ENCODE peak calls at places on chromosomes 7 and 10, in six cellular contexts. O is K562, J is GM12878, K is HepG2, E is GM12891, C is H1. F is an unnamed sample.

GRCh38 chr7:98856021-98856422 is 13.8 kb downstream of the TMEM130 start:
- DNase-seq in K (no peak), E (no peak), O (no peak), C (no peak), J (no peak), F (no peak)

GRCh38 chr7:134533288-134533771 is 6.0 kb downstream of the AKR1B10 start:
- DNase-seq in O (no peak), J (no peak), E (no peak), K (no peak), C (no peak), F (no peak)

GRCh38 chr10:62769574-62770242 is 34.8 kb upstream of the ADO start:
- DNase-seq in C (no peak), E (no peak), K (no peak), O (peak; percentile 48), J (no peak), F (no peak)

GRCh38 chr7:44061645-44062179 is 3.7 kb downstream of the PGAM2 start:
- DNase-seq in K (no peak), J (no peak), C (no peak), O (no peak), E (no peak), F (no peak)

GRCh38 chr10:21264271-21264670 is 261.2 kb downstream of the SKIDA1 start:
- DNase-seq in K (no peak), E (no peak), J (no peak), O (no peak), C (no peak), F (no peak)

GRCh38 chr7:15652776-15653290 is 33.6 kb downstream of the MEOX2 start:
- DNase-seq in E (no peak), J (no peak), C (no peak), O (no peak), K (no peak), F (no peak)

GRCh38 chr7:70317356-70317755 is 719.1 kb downstream of the AUTS2 start:
- DNase-seq in E (no peak), K (no peak), J (no peak), O (no peak), C (no peak), F (no peak)

GRCh38 chr10:79102056-79102874 is 33.5 kb downstream of the ZMIZ1 start:
- DNase-seq in C (no peak), O (peak; percentile 45), E (no peak), K (no peak), J (no peak), F (no peak)

GRCh38 chr7:36966039-36966438 is 241.7 kb upstream of the AOAH start:
- DNase-seq in O (no peak), J (no peak), E (no peak), C (no peak), K (no peak), F (no peak)

GRCh38 chr10:78510566-78511323 is 477.1 kb downstream of the RPS24 start:
- DNase-seq in K (no peak), C (no peak), J (no peak), O (no peak), E (no peak), F (no peak)

GRCh38 chr7:92747041-92747835 is 89.1 kb downstream of the CDK6 start:
- DNase-seq in O (no peak), J (no peak), E (no peak), K (no peak), C (no peak), F (no peak)

GRCh38 chr10:129709627-129710509 is 242.8 kb downstream of the MGMT start:
- DNase-seq in K (no peak), E (no peak), J (no peak), O (no peak), C (no peak), F (no peak)

GRCh38 chr7:39700932-39701331 is 77.6 kb downstream of the RALA start:
- DNase-seq in E (no peak), C (no peak), J (no peak), O (no peak), K (no peak), F (no peak)

GRCh38 chr10:78700413-78700812 is 368.4 kb upstream of the ZMIZ1 start:
- DNase-seq in J (no peak), C (no peak), O (no peak), E (no peak), K (no peak), F (no peak)

GRCh38 chr7:47846117-47846836 is 102.0 kb downstream of the PKD1L1 start:
- DNase-seq in J (no peak), C (no peak), O (no peak), K (no peak), E (no peak), F (no peak)

GRCh38 chr7:84337386-84337785 is 142.8 kb upstream of the SEMA3A start:
- DNase-seq in K (no peak), J (no peak), C (no peak), E (no peak), O (no peak), F (no peak)

GRCh38 chr10:10128387-10128786 is 889.3 kb upstream of the CELF2 start:
- DNase-seq in E (no peak), K (no peak), C (no peak), O (no peak), J (no peak), F (no peak)

GRCh38 chr7:96084880-96085551 is 236.9 kb downstream of the SLC25A13 start:
- DNase-seq in K (no peak), J (no peak), O (no peak), E (no peak), C (no peak), F (no peak)

GRCh38 chr10:416091-416515 is 273.4 kb downstream of the DIP2C start:
- DNase-seq in K (peak; percentile 12), J (no peak), O (peak; percentile 31), C (no peak), E (no peak), F (no peak)

GRCh38 chr10:79981673-79982485 is 33.0 kb upstream of the SFTPD start:
- DNase-seq in K (peak; percentile 6), J (no peak), O (no peak), C (peak; percentile 34), E (no peak), F (no peak)

GRCh38 chr7:112331495-112331894 is 118.8 kb upstream of the IFRD1 start:
- DNase-seq in O (no peak), E (no peak), K (peak; percentile 63), J (no peak), C (no peak), F (no peak)

GRCh38 chr7:100825215-100825671 is 2.1 kb downstream of the EPHB4 start:
- DNase-seq in E (no peak), C (no peak), J (no peak), O (no peak), K (no peak), F (no peak)
- TF ChIP-seq POLR2A in E (no peak), C (no peak), J (no peak), O (no peak), K (no peak), F (no peak)

DNA sequence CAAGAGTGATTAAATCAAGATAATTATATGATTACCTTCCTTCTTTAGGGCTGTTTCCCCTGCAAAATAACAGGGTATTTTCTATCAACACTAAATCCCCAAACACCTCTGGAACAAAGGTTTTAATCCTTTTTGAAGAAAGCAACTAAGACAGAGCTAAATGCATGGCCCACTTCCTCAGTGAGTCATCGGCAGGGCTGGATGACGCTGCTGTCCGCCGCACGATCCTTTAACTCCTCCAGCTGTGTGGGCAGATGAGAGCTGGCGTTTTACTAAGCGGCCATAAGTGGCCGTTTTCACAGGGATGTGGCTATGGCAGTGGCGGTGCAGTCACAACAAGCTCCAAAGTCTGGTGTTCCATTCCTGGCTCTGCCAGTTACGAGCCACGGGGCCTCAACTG is 76.0 kb upstream of the C1QL3 start:
- DNase-seq in E (no peak), J (no peak), K (no peak), C (no peak), O (peak; percentile 46), F (no peak)
- TF ChIP-seq TAF1 in E (no peak), J (no peak), K (no peak), C (no peak), O (no peak), F (no peak)

DNA sequence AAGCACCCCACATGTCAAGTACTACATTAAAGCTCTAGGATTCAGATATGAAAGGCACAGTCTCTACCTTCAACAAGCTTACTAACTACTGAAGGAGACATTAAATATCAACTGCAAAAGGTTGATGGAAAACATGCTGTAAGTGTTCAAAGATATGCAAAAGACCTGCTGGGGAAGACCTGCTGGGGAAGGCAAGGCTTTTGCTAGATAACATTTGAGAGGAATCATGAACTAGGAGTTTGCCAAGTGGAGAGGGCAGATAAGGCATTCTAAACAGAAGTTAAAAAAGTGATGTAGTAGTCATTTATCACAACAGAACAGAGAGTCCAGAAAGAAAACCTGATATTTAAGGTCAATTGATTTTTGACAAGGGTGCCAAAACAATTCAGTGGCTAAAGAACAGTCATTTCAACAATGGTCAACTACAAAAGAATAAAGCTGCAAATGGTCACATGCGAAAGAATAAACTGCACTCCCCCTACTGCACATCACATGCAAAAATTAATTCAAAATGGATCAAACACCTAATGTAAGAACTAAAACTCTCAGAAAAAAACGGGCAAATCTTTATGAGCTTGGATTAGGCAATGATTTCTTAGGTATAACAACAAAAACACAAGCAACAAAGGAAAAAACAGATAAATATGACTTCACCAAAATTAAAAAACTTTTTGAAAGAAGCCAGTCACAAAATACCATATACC is 23.0 kb upstream of the MSS51 start:
- DNase-seq in K (no peak), O (peak; percentile 93), C (no peak), J (no peak), E (no peak), F (no peak)
- TF ChIP-seq POLR2A in K (no peak), O (no peak), C (no peak), J (no peak), E (no peak), F (no peak)

GRCh38 chr7:148622887-148623585 is 32.5 kb downstream of the C7orf33 start:
- DNase-seq in C (no peak), K (no peak), O (no peak), J (no peak), E (no peak), F (no peak)
- TF ChIP-seq TAF1 in C (no peak), K (no peak), O (no peak), J (no peak), E (no peak), F (no peak)

DNA sequence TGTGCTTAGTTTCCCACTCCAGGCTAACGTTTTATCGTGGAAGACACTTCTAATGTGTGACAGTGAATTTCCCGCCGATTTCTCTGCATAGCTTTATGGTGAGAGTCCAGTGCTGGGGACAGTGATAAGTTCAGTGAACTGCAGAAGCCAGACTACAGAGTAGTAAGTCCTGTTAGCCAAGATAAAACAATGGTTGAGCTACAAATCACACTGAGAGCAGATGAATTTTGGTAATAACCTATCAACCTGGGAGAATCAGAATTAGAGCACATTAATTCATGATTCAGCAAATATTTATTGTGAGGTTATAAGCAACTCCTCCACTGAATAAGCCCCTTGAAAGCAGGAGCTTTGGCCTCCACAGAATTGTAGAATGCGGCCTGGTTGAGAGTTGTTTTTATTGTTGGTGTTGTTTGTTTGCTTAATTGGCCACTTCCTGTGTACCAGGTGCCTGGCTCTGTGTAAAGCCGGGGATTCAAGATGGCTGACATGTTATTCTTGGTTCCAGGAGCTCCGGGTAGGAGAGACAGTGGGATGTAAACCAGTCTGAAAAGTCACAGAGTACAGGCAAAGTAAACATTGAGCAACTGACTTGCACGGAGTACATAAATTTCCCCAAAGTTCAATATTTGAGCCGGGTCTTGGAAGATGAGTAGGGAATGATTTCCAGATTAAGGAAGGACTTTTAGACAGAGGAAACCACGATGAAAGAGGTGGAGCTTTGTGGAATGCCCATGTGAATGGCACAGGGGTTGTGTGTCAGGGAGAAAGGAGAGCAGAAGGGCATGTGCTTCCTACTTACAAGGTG is 112.7 kb downstream of the SNX10 start:
- DNase-seq in K (peak; percentile 39), C (no peak), O (peak; percentile 50), E (no peak), J (no peak), F (no peak)
- TF ChIP-seq POLR2A in K (no peak), C (no peak), O (no peak), E (no peak), J (no peak), F (no peak)